ENCODE peak calls at places on chromosomes 16 and 17, in nine cellular contexts. A is lung, N is cardiac fibroblast, M is upper lobe of right lung, D is NCI-H69, E is hypothalamus, C is neural crest cell, P is cardiac muscle cell, U is stomach. R is an unnamed sample.

GRCh38 chr17:76000755-76001521 is at the start of gene CDK3:
- DNase-seq in P (no peak), D (no peak), U (no peak), A (no peak), N (no peak), M (no peak), C (no peak), E (no peak), R (no peak)

GRCh38 chr17:78497115-78497540 is 80.1 kb downstream of the DNAH17 start:
- DNase-seq in A (peak), N (peak), U (peak), C (peak), D (peak), M (peak), P (peak), E (no peak), R (peak)

GRCh38 chr17:79043931-79044320 is 20.0 kb downstream of the C1QTNF1 start:
- DNase-seq in E (no peak), D (no peak), M (peak), A (no peak), P (no peak), C (no peak), N (no peak), U (no peak), R (no peak)

GRCh38 chr17:27577124-27577761 is 53.7 kb upstream of the LGALS9 start:
- DNase-seq in P (peak), U (no peak), A (no peak), N (peak), C (peak), E (no peak), D (no peak), M (no peak), R (peak)

GRCh38 chr16:66658860-66659190 is 37.7 kb downstream of the CMTM4 start:
- DNase-seq in P (no peak), N (no peak), C (no peak), U (no peak), A (no peak), M (no peak), D (no peak), E (no peak), R (no peak)

GRCh38 chr16:78768723-78769122 is 669.3 kb downstream of the WWOX start:
- DNase-seq in P (no peak), A (no peak), C (no peak), N (no peak), U (no peak), D (no peak), M (no peak), E (no peak), R (no peak)

GRCh38 chr17:48261297-48261880 is 153.8 kb downstream of the SNX11 start:
- DNase-seq in D (peak), C (peak), M (no peak), E (no peak), U (no peak), A (no peak), N (no peak), P (peak), R (peak)

GRCh38 chr16:30068750-30069574 is 3.4 kb downstream of the ALDOA start:
- DNase-seq in U (no peak), C (no peak), E (no peak), A (no peak), N (peak), M (no peak), P (peak), D (peak), R (no peak)

GRCh38 chr17:76872221-76872873 is 4.1 kb downstream of the MGAT5B start:
- DNase-seq in U (no peak), D (no peak), A (no peak), E (no peak), C (no peak), N (peak), M (no peak), P (no peak), R (peak)

R was measured in SJCRH30.